ENCODE peak calls at places on chromosomes 12 and 14, in nine cellular contexts. One of them, this sample, is unnamed.

GRCh38 chr14:104441275-104442106 is 138.1 kb upstream of the C14orf180 start:
- DNase-seq in effector memory CD4-positive, alpha-beta T cell: no peak
- DNase-seq in skeletal muscle cell: no peak
- DNase-seq in EL: no peak
- DNase-seq in head of caudate nucleus: no peak
- DNase-seq in SIG-M5: no peak
- DNase-seq in GOT3: no peak
- DNase-seq in substantia nigra: no peak
- DNase-seq in CD4-positive, alpha-beta memory T cell: no peak
- DNase-seq in this sample: no peak

GRCh38 chr14:52950898-52951729 is at the start of gene FERMT2:
- DNase-seq in GOT3: no peak
- DNase-seq in head of caudate nucleus: peak
- DNase-seq in skeletal muscle cell: peak
- DNase-seq in EL: peak
- DNase-seq in SIG-M5: no peak
- DNase-seq in CD4-positive, alpha-beta memory T cell: peak
- DNase-seq in effector memory CD4-positive, alpha-beta T cell: peak
- DNase-seq in substantia nigra: peak
- DNase-seq in this sample: no peak

GRCh38 chr12:124073636-124074035 is 100.6 kb downstream of the ZNF664 start:
- DNase-seq in CD4-positive, alpha-beta memory T cell: no peak
- DNase-seq in SIG-M5: no peak
- DNase-seq in GOT3: no peak
- DNase-seq in effector memory CD4-positive, alpha-beta T cell: no peak
- DNase-seq in substantia nigra: no peak
- DNase-seq in skeletal muscle cell: no peak
- DNase-seq in head of caudate nucleus: no peak
- DNase-seq in EL: peak
- DNase-seq in this sample: no peak

GRCh38 chr12:630656-631632 is 32.3 kb downstream of the NINJ2 start:
- DNase-seq in substantia nigra: no peak
- DNase-seq in skeletal muscle cell: no peak
- DNase-seq in CD4-positive, alpha-beta memory T cell: peak
- DNase-seq in head of caudate nucleus: no peak
- DNase-seq in GOT3: no peak
- DNase-seq in SIG-M5: peak
- DNase-seq in effector memory CD4-positive, alpha-beta T cell: peak
- DNase-seq in EL: no peak
- DNase-seq in this sample: no peak

GRCh38 chr12:65470261-65470660 is 191.8 kb downstream of the MSRB3 start:
- DNase-seq in skeletal muscle cell: no peak
- DNase-seq in effector memory CD4-positive, alpha-beta T cell: no peak
- DNase-seq in GOT3: no peak
- DNase-seq in EL: no peak
- DNase-seq in substantia nigra: no peak
- DNase-seq in SIG-M5: no peak
- DNase-seq in head of caudate nucleus: no peak
- DNase-seq in CD4-positive, alpha-beta memory T cell: no peak
- DNase-seq in this sample: no peak

GRCh38 chr14:104895207-104895785 is 29.4 kb upstream of the PLD4 start:
- DNase-seq in SIG-M5: no peak
- DNase-seq in GOT3: no peak
- DNase-seq in skeletal muscle cell: no peak
- DNase-seq in substantia nigra: no peak
- DNase-seq in effector memory CD4-positive, alpha-beta T cell: no peak
- DNase-seq in head of caudate nucleus: no peak
- DNase-seq in CD4-positive, alpha-beta memory T cell: no peak
- DNase-seq in EL: no peak
- DNase-seq in this sample: no peak

GRCh38 chr14:65044596-65044959 is 57.7 kb downstream of the MAX start:
- DNase-seq in EL: no peak
- DNase-seq in CD4-positive, alpha-beta memory T cell: no peak
- DNase-seq in substantia nigra: peak
- DNase-seq in SIG-M5: peak
- DNase-seq in head of caudate nucleus: peak
- DNase-seq in skeletal muscle cell: no peak
- DNase-seq in GOT3: no peak
- DNase-seq in effector memory CD4-positive, alpha-beta T cell: no peak
- DNase-seq in this sample: no peak

GRCh38 chr12:111238075-111238734 is 130.7 kb downstream of the PHETA1 start:
- DNase-seq in skeletal muscle cell: no peak
- DNase-seq in head of caudate nucleus: no peak
- DNase-seq in CD4-positive, alpha-beta memory T cell: no peak
- DNase-seq in substantia nigra: no peak
- DNase-seq in GOT3: no peak
- DNase-seq in EL: no peak
- DNase-seq in SIG-M5: no peak
- DNase-seq in effector memory CD4-positive, alpha-beta T cell: no peak
- DNase-seq in this sample: no peak

GRCh38 chr12:115872919-115873357 is 404.6 kb downstream of the MED13L start:
- DNase-seq in substantia nigra: no peak
- DNase-seq in head of caudate nucleus: no peak
- DNase-seq in SIG-M5: no peak
- DNase-seq in skeletal muscle cell: no peak
- DNase-seq in CD4-positive, alpha-beta memory T cell: no peak
- DNase-seq in effector memory CD4-positive, alpha-beta T cell: no peak
- DNase-seq in EL: no peak
- DNase-seq in GOT3: no peak
- DNase-seq in this sample: no peak

GRCh38 chr14:33592298-33592697 is 358.6 kb downstream of the EGLN3 start:
- DNase-seq in SIG-M5: no peak
- DNase-seq in skeletal muscle cell: no peak
- DNase-seq in EL: peak
- DNase-seq in head of caudate nucleus: no peak
- DNase-seq in CD4-positive, alpha-beta memory T cell: no peak
- DNase-seq in effector memory CD4-positive, alpha-beta T cell: no peak
- DNase-seq in GOT3: no peak
- DNase-seq in substantia nigra: no peak
- DNase-seq in this sample: no peak

GRCh38 chr12:122790393-122791075 is 16.2 kb downstream of the CCDC62 start:
- DNase-seq in effector memory CD4-positive, alpha-beta T cell: no peak
- DNase-seq in substantia nigra: no peak
- DNase-seq in head of caudate nucleus: no peak
- DNase-seq in GOT3: no peak
- DNase-seq in CD4-positive, alpha-beta memory T cell: no peak
- DNase-seq in skeletal muscle cell: no peak
- DNase-seq in EL: peak
- DNase-seq in SIG-M5: no peak
- DNase-seq in this sample: no peak

GRCh38 chr12:121803861-121804416 is at the start of gene SETD1B:
- DNase-seq in GOT3: no peak
- DNase-seq in head of caudate nucleus: peak
- DNase-seq in CD4-positive, alpha-beta memory T cell: peak
- DNase-seq in skeletal muscle cell: no peak
- DNase-seq in substantia nigra: no peak
- DNase-seq in effector memory CD4-positive, alpha-beta T cell: no peak
- DNase-seq in SIG-M5: no peak
- DNase-seq in EL: peak
- DNase-seq in this sample: no peak

GRCh38 chr12:23132357-23132756 is 507.4 kb downstream of the ETNK1 start:
- DNase-seq in skeletal muscle cell: no peak
- DNase-seq in effector memory CD4-positive, alpha-beta T cell: no peak
- DNase-seq in EL: no peak
- DNase-seq in head of caudate nucleus: no peak
- DNase-seq in substantia nigra: no peak
- DNase-seq in SIG-M5: no peak
- DNase-seq in CD4-positive, alpha-beta memory T cell: no peak
- DNase-seq in GOT3: no peak
- DNase-seq in this sample: no peak

GRCh38 chr12:104680070-104680469 is 223.3 kb downstream of the CHST11 start:
- DNase-seq in EL: peak
- DNase-seq in CD4-positive, alpha-beta memory T cell: peak
- DNase-seq in SIG-M5: no peak
- DNase-seq in head of caudate nucleus: no peak
- DNase-seq in GOT3: no peak
- DNase-seq in skeletal muscle cell: no peak
- DNase-seq in effector memory CD4-positive, alpha-beta T cell: no peak
- DNase-seq in substantia nigra: no peak
- DNase-seq in this sample: no peak

This sample was measured in retinal pigment epithelial cell.